ENCODE peak calls at places on chromosomes 13 and 19, in four cellular contexts. V, D, K and Q are unnamed samples.

GRCh38 chr13:27638521-27638920 is 16.8 kb downstream of the POLR1D start:
- DNase-seq in V (no peak), D (peak; percentile 57), K (no peak), Q (no peak)

GRCh38 chr19:14127176-14127575 is 9.2 kb downstream of the ASF1B start:
- DNase-seq in V (no peak), D (no peak), K (no peak), Q (no peak)

GRCh38 chr19:51123381-51124186 is 1.1 kb upstream of the SIGLEC9 start:
- DNase-seq in V (no peak), D (no peak), K (no peak), Q (no peak)

GRCh38 chr13:103883698-103884097 is 817.5 kb upstream of the SLC10A2 start:
- DNase-seq in V (no peak), D (peak; percentile 25), K (no peak), Q (no peak)

GRCh38 chr19:57886046-57886445 is 2.8 kb downstream of the ZNF814 start:
- DNase-seq in V (no peak), D (no peak), K (no peak), Q (no peak)

GRCh38 chr13:51364404-51365008 is 25.0 kb downstream of the SERPINE3 start:
- DNase-seq in V (no peak), D (peak; percentile 79), K (no peak), Q (no peak)

GRCh38 chr19:45854167-45854778 is 8.7 kb downstream of the SYMPK start:
- DNase-seq in V (no peak), D (no peak), K (no peak), Q (no peak)

GRCh38 chr13:29472317-29472961 is 123.0 kb downstream of the SLC7A1 start:
- DNase-seq in V (peak; percentile 59), D (peak; percentile 58), K (peak; percentile 28), Q (peak; percentile 52)

GRCh38 chr19:34254552-34255432 is at the start of gene GARRE1:
- DNase-seq in V (no peak), D (peak; percentile 24), K (peak; percentile 96), Q (peak; percentile 90)

GRCh38 chr13:101433895-101434294 is 17.6 kb upstream of the NALCN start:
- DNase-seq in V (no peak), D (no peak), K (no peak), Q (no peak)

GRCh38 chr19:12880551-12881171 is 588 bp downstream of the DNASE2 start:
- DNase-seq in V (no peak), D (peak; percentile 6), K (no peak), Q (no peak)

GRCh38 chr13:28027607-28028364 is 39.3 kb upstream of the URAD start:
- DNase-seq in V (no peak), D (no peak), K (no peak), Q (no peak)

GRCh38 chr19:1904385-1905070 is 671 bp upstream of the ADAT3 start:
- DNase-seq in V (no peak), D (no peak), K (no peak), Q (peak; percentile 72)

GRCh38 chr13:50323440-50324070 is 308.3 kb downstream of the KCNRG start:
- DNase-seq in V (no peak), D (peak; percentile 96), K (no peak), Q (no peak)

GRCh38 chr13:40490086-40490723 is 176.2 kb downstream of the FOXO1 start:
- DNase-seq in V (no peak), D (no peak), K (no peak), Q (no peak)

GRCh38 chr13:107812013-107812412 is 403.3 kb downstream of the LIG4 start:
- DNase-seq in V (no peak), D (no peak), K (no peak), Q (no peak)

GRCh38 chr13:42064966-42065365 is 16.5 kb downstream of the DGKH start:
- DNase-seq in V (no peak), D (no peak), K (no peak), Q (no peak)

GRCh38 chr13:76512676-76513277 is 373.4 kb downstream of the KCTD12 start:
- DNase-seq in V (no peak), D (peak; percentile 97), K (no peak), Q (no peak)

GRCh38 chr13:20424959-20425358 is 100.7 kb downstream of the CRYL1 start:
- DNase-seq in V (no peak), D (no peak), K (no peak), Q (no peak)
- TF ChIP-seq BHLHE40 in V (no peak), D (no peak), K (no peak), Q (no peak)

GRCh38 chr19:10283786-10284540 is 2.8 kb upstream of the ICAM4 start:
- DNase-seq in V (no peak), D (no peak), K (no peak), Q (no peak)

GRCh38 chr19:10284641-10285278 is 2.0 kb upstream of the ICAM4 start:
- DNase-seq in V (no peak), D (no peak), K (no peak), Q (no peak)

GRCh38 chr19:10286803-10287737 is at the start of gene ICAM4:
- DNase-seq in V (peak; percentile 63), D (peak; percentile 29), K (no peak), Q (peak; percentile 83)

GRCh38 chr19:10283301-10283733 is 3.4 kb upstream of the ICAM4 start:
- DNase-seq in V (no peak), D (no peak), K (no peak), Q (no peak)

GRCh38 chr19:10285393-10285792 is 1.4 kb upstream of the ICAM4 start:
- DNase-seq in V (no peak), D (no peak), K (no peak), Q (peak; percentile 45)
- TF ChIP-seq MAFK in V (no peak), D (no peak), K (no peak), Q (no peak)

GRCh38 chr13:31686660-31687430 is 52.5 kb upstream of the RXFP2 start:
- DNase-seq in V (no peak), D (no peak), K (no peak), Q (no peak)
- TF ChIP-seq CTCF in V (no peak), D (no peak), K (no peak), Q (no peak)

GRCh38 chr19:39142655-39143054 is 17.1 kb downstream of the PAK4 start:
- DNase-seq in V (no peak), D (no peak), K (no peak), Q (no peak)
- TF ChIP-seq BHLHE40 in V (no peak), D (no peak), K (no peak), Q (no peak)

GRCh38 chr19:46959962-46960556 is 59.6 kb upstream of the NPAS1 start:
- DNase-seq in V (no peak), D (no peak), K (no peak), Q (no peak)

GRCh38 chr19:46967578-46968018 is 52.0 kb upstream of the NPAS1 start:
- DNase-seq in V (no peak), D (no peak), K (no peak), Q (no peak)

GRCh38 chr19:46958542-46958941 is 61.1 kb upstream of the NPAS1 start:
- DNase-seq in V (peak; percentile 44), D (peak; percentile 52), K (no peak), Q (no peak)

GRCh38 chr19:46962030-46962570 is 57.5 kb upstream of the NPAS1 start:
- DNase-seq in V (no peak), D (peak; percentile 30), K (no peak), Q (no peak)

GRCh38 chr19:46963093-46963734 is 56.4 kb upstream of the NPAS1 start:
- DNase-seq in V (no peak), D (peak; percentile 94), K (no peak), Q (no peak)
- TF ChIP-seq MAFK in V (no peak), D (no peak), K (no peak), Q (no peak)

GRCh38 chr19:54414156-54414555 is 1.1 kb upstream of the TTYH1 start:
- DNase-seq in V (no peak), D (no peak), K (no peak), Q (no peak)

GRCh38 chr19:54412877-54413276 is 2.4 kb upstream of the TTYH1 start:
- DNase-seq in V (no peak), D (no peak), K (no peak), Q (no peak)

GRCh38 chr19:54415901-54416621 is 797 bp downstream of the TTYH1 start:
- DNase-seq in V (no peak), D (no peak), K (no peak), Q (peak; percentile 5)

GRCh38 chr19:54416695-54417491 is 1.6 kb downstream of the TTYH1 start:
- DNase-seq in V (no peak), D (no peak), K (no peak), Q (peak; percentile 4)

GRCh38 chr19:54415208-54415900 is at the start of gene TTYH1:
- DNase-seq in V (no peak), D (no peak), K (no peak), Q (no peak)
- TF ChIP-seq CTCF in V (no peak), D (no peak), K (peak; percentile 24), Q (peak; percentile 43)

GRCh38 chr13:113537205-113537604 is 46.7 kb upstream of the DCUN1D2 start:
- DNase-seq in V (no peak), D (no peak), K (no peak), Q (no peak)

GRCh38 chr13:113537909-113538688 is 46.5 kb upstream of the TFDP1 start:
- DNase-seq in V (no peak), D (no peak), K (no peak), Q (no peak)

GRCh38 chr13:113539176-113539575 is 45.4 kb upstream of the TFDP1 start:
- DNase-seq in V (no peak), D (no peak), K (no peak), Q (no peak)

GRCh38 chr13:113539822-113540221 is 44.7 kb upstream of the TFDP1 start:
- DNase-seq in V (no peak), D (no peak), K (no peak), Q (no peak)

DNA sequence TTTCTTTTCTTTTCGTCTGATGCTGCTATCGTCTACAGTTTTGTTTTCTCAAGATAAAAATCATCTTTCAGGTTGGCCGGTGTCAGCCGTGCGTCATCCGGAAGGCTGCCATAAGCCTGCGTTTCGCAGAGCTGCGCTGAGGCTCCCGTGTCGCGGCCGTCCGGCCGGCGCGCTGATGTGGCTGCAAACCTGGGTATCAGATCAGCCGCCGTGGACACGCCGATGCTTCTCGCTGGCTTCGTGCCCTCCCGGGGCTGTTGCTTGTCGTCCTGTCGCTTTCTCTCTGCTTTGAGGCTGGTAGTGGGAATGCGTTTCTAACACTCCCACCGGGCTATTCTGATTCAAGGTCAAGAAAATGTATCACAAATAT is 45.9 kb upstream of the TFDP1 start:
- DNase-seq in V (no peak), D (no peak), K (no peak), Q (no peak)
- TF ChIP-seq BHLHE40 in V (no peak), D (no peak), K (no peak), Q (no peak)